ENCODE peak calls at places on chromosome 17, in nine cellular contexts. I is retinal pigment epithelial cell, Q is fibroblast of mammary gland, D is body of pancreas, Z is lung, B is psoas muscle, M is dorsolateral prefrontal cortex, Y is AG04450, U is upper lobe of left lung. O is an unnamed sample.

GRCh38 chr17:16939606-16940115 is 32.3 kb downstream of the TNFRSF13B start:
- DNase-seq in D (peak; percentile 5), Z (no peak), I (no peak), U (peak; percentile 18), B (no peak), Q (no peak), M (peak; percentile 28), Y (no peak), O (no peak)

GRCh38 chr17:77609553-77610517 is 348.7 kb upstream of the TNRC6C start:
- DNase-seq in B (no peak), Z (no peak), I (no peak), M (no peak), U (no peak), D (no peak), Y (no peak), Q (peak; percentile 46), O (no peak)

GRCh38 chr17:47239663-47240374 is 13.8 kb upstream of the ITGB3 start:
- DNase-seq in I (peak; percentile 88), M (no peak), B (peak; percentile 79), U (peak; percentile 70), Q (peak; percentile 99), Y (peak; percentile 83), D (peak; percentile 45), Z (peak; percentile 62), O (peak; percentile 99)

GRCh38 chr17:45086346-45086745 is 25.2 kb downstream of the NMT1 start:
- DNase-seq in I (no peak), Q (no peak), Y (no peak), D (no peak), M (no peak), U (no peak), B (no peak), Z (no peak), O (no peak)

GRCh38 chr17:32722733-32723132 is 154.2 kb downstream of the MYO1D start:
- DNase-seq in D (no peak), Q (no peak), M (no peak), I (peak; percentile 19), B (no peak), U (no peak), Y (no peak), Z (no peak), O (no peak)

GRCh38 chr17:39174907-39175694 is 9.1 kb upstream of the ARL5C start:
- DNase-seq in Q (peak; percentile 67), M (no peak), D (peak; percentile 81), Y (no peak), Z (peak; percentile 65), B (peak; percentile 84), U (peak; percentile 68), I (no peak), O (peak; percentile 72)

GRCh38 chr17:2792541-2793169 is 3.6 kb upstream of the RAP1GAP2 start:
- DNase-seq in Y (no peak), B (no peak), Q (no peak), Z (no peak), D (no peak), I (no peak), U (no peak), M (no peak), O (no peak)

GRCh38 chr17:59838196-59838911 is 54.4 kb downstream of the TUBD1 start:
- DNase-seq in B (no peak), Y (no peak), M (no peak), Q (peak; percentile 35), U (no peak), I (no peak), Z (peak; percentile 33), D (peak; percentile 49), O (peak; percentile 66)

GRCh38 chr17:40936437-40936971 is 942 bp downstream of the KRT23 start:
- DNase-seq in I (no peak), M (no peak), U (no peak), Q (no peak), D (no peak), Z (no peak), B (no peak), Y (no peak), O (no peak)

GRCh38 chr17:81097943-81098308 is 63.0 kb downstream of the BAIAP2 start:
- DNase-seq in Q (peak; percentile 61), U (peak; percentile 43), D (no peak), I (peak; percentile 25), M (no peak), B (peak; percentile 46), Z (no peak), Y (no peak), O (no peak)

GRCh38 chr17:63955791-63956190 is 16.9 kb downstream of the SCN4A start:
- DNase-seq in D (no peak), U (no peak), I (no peak), Q (no peak), M (no peak), Z (no peak), Y (no peak), B (no peak), O (no peak)

GRCh38 chr17:63943745-63944144 is 11.6 kb upstream of the CD79B start:
- DNase-seq in Q (no peak), U (no peak), D (no peak), Y (no peak), M (no peak), I (no peak), Z (no peak), B (no peak), O (no peak)

GRCh38 chr17:43211480-43212402 is at the start of gene TMEM106A:
- DNase-seq in I (peak; percentile 26), B (peak; percentile 80), Z (peak; percentile 80), Q (peak; percentile 81), M (no peak), D (peak; percentile 81), U (peak; percentile 83), Y (peak; percentile 67), O (peak; percentile 89)

GRCh38 chr17:44830359-44831269 is 527 bp upstream of the GJC1 start:
- DNase-seq in Q (no peak), U (no peak), I (no peak), M (no peak), Y (no peak), Z (no peak), D (no peak), B (no peak), O (peak; percentile 45)

GRCh38 chr17:56870163-56870651 is 36.3 kb downstream of the DGKE start:
- DNase-seq in B (no peak), D (no peak), Y (no peak), Z (no peak), M (no peak), Q (peak; percentile 8), I (no peak), U (no peak), O (no peak)

GRCh38 chr17:29835438-29836351 is 94.3 kb downstream of the SSH2 start:
- DNase-seq in I (no peak), M (no peak), D (no peak), U (peak; percentile 75), Z (peak; percentile 42), B (no peak), Q (peak; percentile 72), Y (no peak), O (peak; percentile 57)

GRCh38 chr17:48215583-48216139 is 108.1 kb downstream of the SNX11 start:
- DNase-seq in D (no peak), Y (no peak), I (no peak), Z (no peak), U (no peak), Q (peak; percentile 48), B (no peak), M (no peak), O (peak; percentile 57)

GRCh38 chr17:15257316-15257925 is 7.7 kb downstream of the PMP22 start:
- DNase-seq in D (peak; percentile 77), M (peak; percentile 91), U (peak; percentile 84), Y (peak; percentile 38), B (peak; percentile 86), I (peak; percentile 66), Z (peak; percentile 84), Q (peak; percentile 84), O (peak; percentile 78)
- H3K4me3 ChIP-seq in D (no peak overlapping the region), M (peak overlapping the region; percentile 37), U (no peak overlapping the region), Y (peak overlapping the region; percentile 36), B (peak overlapping the region; percentile 81), I (no peak overlapping the region), Z (no peak overlapping the region), Q (no peak overlapping the region), O (no peak overlapping the region)

DNA sequence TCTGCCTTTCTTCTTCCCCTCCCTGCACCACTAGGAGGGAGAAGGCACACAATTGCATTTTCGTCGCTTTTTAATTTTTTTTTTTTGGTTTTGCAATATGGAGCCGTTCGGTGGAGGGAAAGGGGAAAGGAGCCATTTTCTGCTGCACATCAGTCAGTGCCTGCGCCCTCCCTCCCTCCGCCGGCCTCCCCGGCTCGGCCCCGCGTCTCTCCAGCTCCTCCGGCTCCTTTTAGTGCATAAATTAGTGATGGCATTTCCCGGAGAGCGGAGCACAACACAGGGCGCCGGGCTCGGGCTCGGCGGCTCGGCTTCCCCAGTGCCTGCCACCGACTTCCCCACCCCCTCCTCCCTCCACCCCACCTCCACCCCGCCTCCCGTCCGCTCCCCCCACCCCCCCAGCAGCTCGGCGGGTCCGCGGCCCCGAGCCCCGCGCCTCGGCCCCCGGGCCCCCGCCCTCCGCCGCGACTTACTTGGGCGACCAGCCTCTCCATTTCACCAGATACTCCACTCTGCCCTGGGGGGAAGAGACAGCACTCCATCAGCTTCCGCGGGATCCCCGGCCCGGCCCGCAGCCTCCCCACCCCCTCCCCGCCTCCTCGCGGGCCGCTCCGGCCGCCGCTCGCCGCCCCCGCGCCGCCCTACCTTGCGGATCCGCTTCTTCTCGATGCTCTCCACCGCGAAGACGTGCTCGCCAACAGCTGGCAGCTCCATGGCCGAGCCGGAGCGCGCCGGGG is 532 bp downstream of the CBX4 start:
- DNase-seq in D (peak; percentile 64), Q (peak; percentile 51), Y (no peak), I (no peak), U (peak; percentile 51), Z (no peak), B (peak; percentile 46), M (peak; percentile 68), O (peak; percentile 69)
- TF ChIP-seq CTCF in D (no peak), Q (no peak), Y (no peak), I (no peak), U (peak; percentile 5), Z (no peak), B (no peak), M (no peak), O (no peak)

GRCh38 chr17:75490173-75490743 is 25.1 kb downstream of the CASKIN2 start:
- DNase-seq in Y (no peak), B (no peak), I (no peak), Q (no peak), D (no peak), Z (no peak), U (peak; percentile 54), M (no peak), O (no peak)
- H3K4me3 ChIP-seq in Y (no peak overlapping the region), B (no peak overlapping the region), I (no peak overlapping the region), Q (no peak overlapping the region), D (no peak overlapping the region), Z (no peak overlapping the region), U (no peak overlapping the region), M (no peak overlapping the region), O (no peak overlapping the region)

GRCh38 chr17:51734462-51734861 is 424.1 kb downstream of the CA10 start:
- DNase-seq in U (no peak), I (no peak), Z (no peak), D (no peak), Q (no peak), B (no peak), M (no peak), Y (no peak), O (no peak)
- TF ChIP-seq CTCF in U (peak; percentile 32), I (peak; percentile 15), Z (no peak), D (peak; percentile 42), Q (peak; percentile 27), B (no peak), M (peak; percentile 20), Y (no peak), O (peak; percentile 13)

O was measured in fibroblast of pulmonary artery.